ENCODE peak calls at places on chromosomes 16 and 17, in ten cellular contexts. B is AML-193, C is A172, Y is AG09319, R is psoas muscle, U is memory B cell, F is H54, X is NCI-H460, M is NCI-H69, A is PC-9. J is an unnamed sample.

GRCh38 chr16:51818342-51818944 is 667.4 kb upstream of the SALL1 start:
- DNase-seq in A (no peak), F (no peak), C (peak), R (no peak), M (peak), Y (peak), U (no peak), X (no peak), B (peak), J (no peak)

GRCh38 chr17:42421479-42422332 is 1.4 kb downstream of the CAVIN1 start:
- DNase-seq in M (no peak), A (peak), C (peak), X (no peak), Y (no peak), U (peak), R (peak), B (no peak), F (no peak), J (no peak)

GRCh38 chr17:31678431-31678830 is 180.6 kb downstream of the COPRS start:
- DNase-seq in C (peak), X (no peak), M (peak), R (peak), Y (no peak), B (no peak), U (no peak), A (peak), F (no peak), J (no peak)

GRCh38 chr16:5056347-5056746 is 9.4 kb downstream of the C16orf89 start:
- DNase-seq in B (peak), R (no peak), Y (no peak), U (no peak), X (no peak), C (no peak), A (no peak), F (no peak), M (peak), J (no peak)

GRCh38 chr17:64315032-64315490 is 52.0 kb upstream of the TEX2 start:
- DNase-seq in U (no peak), F (no peak), M (no peak), R (peak), B (no peak), X (no peak), A (no peak), Y (peak), C (no peak), J (peak)

GRCh38 chr17:77235370-77236080 is 94.8 kb downstream of the SEC14L1 start:
- DNase-seq in Y (peak), F (peak), B (no peak), X (no peak), U (no peak), M (no peak), C (peak), A (no peak), R (peak), J (no peak)

GRCh38 chr17:61406871-61407210 is 7.2 kb downstream of the TBX2 start:
- DNase-seq in C (no peak), B (no peak), F (no peak), Y (no peak), R (no peak), U (no peak), A (no peak), X (no peak), M (no peak), J (no peak)

GRCh38 chr16:55699616-55700015 is 43.8 kb downstream of the SLC6A2 start:
- DNase-seq in A (no peak), U (no peak), F (no peak), Y (no peak), X (no peak), R (no peak), B (no peak), C (no peak), M (no peak), J (no peak)

GRCh38 chr16:52435573-52435972 is 111.4 kb downstream of the TOX3 start:
- DNase-seq in A (no peak), X (no peak), Y (no peak), M (peak), C (no peak), F (no peak), U (no peak), B (no peak), R (no peak), J (no peak)

GRCh38 chr17:4633643-4634042 is 7.8 kb downstream of the ALOX15 start:
- DNase-seq in A (no peak), Y (no peak), U (no peak), F (no peak), B (no peak), C (no peak), M (no peak), R (no peak), X (no peak), J (no peak)

GRCh38 chr16:27867122-27868110 is 196.1 kb downstream of the GSG1L start:
- DNase-seq in C (peak), Y (peak), R (peak), X (peak), B (peak), A (peak), M (peak), F (peak), U (no peak), J (peak)

GRCh38 chr16:57937861-57938260 is 33.1 kb downstream of the CNGB1 start:
- DNase-seq in R (no peak), M (no peak), B (no peak), X (no peak), A (no peak), U (no peak), F (no peak), C (no peak), Y (no peak), J (no peak)

GRCh38 chr17:17988427-17988945 is 15.8 kb downstream of the DRC3 start:
- DNase-seq in C (no peak), U (no peak), Y (no peak), A (no peak), M (peak), R (no peak), F (no peak), X (no peak), B (no peak), J (no peak)

GRCh38 chr17:74274060-74274702 is at the start of gene DNAI2:
- DNase-seq in Y (no peak), B (no peak), M (peak), F (no peak), U (no peak), R (no peak), X (no peak), C (no peak), A (no peak), J (no peak)

GRCh38 chr16:81600275-81600674 is 155.7 kb downstream of the CMIP start:
- DNase-seq in A (peak), U (no peak), C (peak), M (no peak), F (peak), Y (no peak), B (no peak), R (no peak), X (no peak), J (peak)